ENCODE peak calls at places on chromosomes 2 and 18, in nine cellular contexts. I is stimulated activated CD4-positive, alpha-beta T cell treated with anti-CD3 and anti-CD28 coated beads, TNF-alpha, amount 100 ng/mL, for 4 hours; L is AG04449; Q is ovary; C is iPS DF 19.7; U is globus pallidus; N is activated T-helper 1 cell treated with anti-CD3 and anti-CD28 coated beads, Interleukin-12 subunit alpha, Interleukin-12 subunit beta, Interleukin-2, Interleukin-4 antibody, amounts not matched to agents 30 ng/mL and 10 ng/mL and 1 ng/mL, durations not matched to agents 14 hours and 24 hours and 36 hours; A is amygdala; P is ureter. E is an unnamed sample.

GRCh38 chr18:8754995-8755955 is 49.9 kb downstream of the MTCL1 start:
- DNase-seq in P (no peak), Q (no peak), L (peak), U (no peak), C (no peak), I (no peak), A (no peak), N (peak), E (no peak)

GRCh38 chr2:226905718-226906438 is 70.0 kb downstream of the RHBDD1 start:
- DNase-seq in A (no peak), I (no peak), P (no peak), C (no peak), U (no peak), L (no peak), N (no peak), Q (no peak), E (no peak)

GRCh38 chr2:239316562-239317465 is 84.0 kb downstream of the HDAC4 start:
- DNase-seq in L (no peak), N (no peak), Q (no peak), U (peak), C (no peak), I (no peak), P (peak), A (no peak), E (no peak)

GRCh38 chr2:192035731-192036442 is 158.8 kb downstream of the TMEFF2 start:
- DNase-seq in A (no peak), Q (no peak), L (peak), N (no peak), U (no peak), I (no peak), C (no peak), P (no peak), E (no peak)

GRCh38 chr2:28901841-28902240 is 7.4 kb downstream of the WDR43 start:
- DNase-seq in U (no peak), Q (no peak), I (no peak), C (no peak), N (no peak), P (no peak), L (no peak), A (no peak), E (no peak)

GRCh38 chr2:120780402-120780801 is 44.7 kb downstream of the GLI2 start:
- DNase-seq in P (no peak), C (no peak), U (no peak), I (no peak), L (no peak), Q (no peak), A (no peak), N (no peak), E (no peak)

GRCh38 chr2:147149589-147150245 is 695.1 kb upstream of the ACVR2A start:
- DNase-seq in I (no peak), L (no peak), A (no peak), P (no peak), Q (no peak), N (no peak), U (no peak), C (no peak), E (no peak)

GRCh38 chr2:86298411-86299390 is 38.7 kb downstream of the REEP1 start:
- DNase-seq in I (no peak), P (no peak), N (no peak), A (peak), L (no peak), C (peak), U (peak), Q (no peak), E (peak)

GRCh38 chr2:231614559-231615057 is 21.9 kb downstream of the TEX44 start:
- DNase-seq in N (no peak), A (peak), I (peak), Q (peak), P (peak), L (no peak), U (no peak), C (no peak), E (peak)

GRCh38 chr18:6284300-6284699 is 130.4 kb downstream of the L3MBTL4 start:
- DNase-seq in N (no peak), C (no peak), P (no peak), I (no peak), A (no peak), L (no peak), U (no peak), Q (no peak), E (no peak)

GRCh38 chr2:162106146-162106551 is 32.1 kb upstream of the DPP4 start:
- DNase-seq in Q (no peak), C (no peak), A (no peak), I (no peak), U (no peak), P (no peak), L (peak), N (no peak), E (no peak)

GRCh38 chr2:135132314-135132713 is 80.2 kb downstream of the RAB3GAP1 start:
- DNase-seq in Q (no peak), U (no peak), C (no peak), I (no peak), L (peak), P (no peak), A (no peak), N (no peak), E (no peak)

GRCh38 chr2:37837576-37838335 is 87.3 kb upstream of the RMDN2 start:
- DNase-seq in A (no peak), U (no peak), C (no peak), P (no peak), I (no peak), N (no peak), Q (no peak), L (no peak), E (no peak)

GRCh38 chr2:101305044-101305443 is 3.5 kb downstream of the RNF149 start:
- DNase-seq in L (no peak), P (no peak), Q (no peak), I (no peak), A (no peak), C (no peak), U (no peak), N (no peak), E (no peak)

GRCh38 chr2:112666764-112667122 is 21.0 kb downstream of the SLC20A1 start:
- DNase-seq in P (no peak), I (no peak), C (no peak), N (no peak), A (no peak), L (no peak), Q (no peak), U (no peak), E (no peak)

GRCh38 chr2:190748966-190749365 is 100.1 kb downstream of the NAB1 start:
- DNase-seq in C (no peak), N (no peak), I (no peak), P (no peak), U (no peak), A (no peak), Q (no peak), L (no peak), E (no peak)

GRCh38 chr18:27863780-27864430 is 313.0 kb downstream of the CDH2 start:
- DNase-seq in P (no peak), A (no peak), Q (no peak), I (no peak), U (no peak), L (no peak), C (no peak), N (no peak), E (no peak)